ENCODE peak calls at places on chromosome 4, in seven cellular contexts. G is NCI-H774; K is stimulated activated CD4-positive, alpha-beta T cell treated with anti-CD3 and anti-CD28 coated beads, Interleukin-2, amount 100 ng/mL, for 48 hours; Z is activated CD8-positive, alpha-beta memory T cell treated with anti-CD3 and anti-CD28 coated beads for 48 hours; W is brain microvascular endothelial cell; Q is DMS 273 treated with DMSO at 0.1 percent for 48 hours; V is anterior cingulate cortex. U is an unnamed sample.

GRCh38 chr4:180999217-180999616 is 1244.0 kb upstream of the TENM3 start:
- DNase-seq in G (no peak), K (no peak), Z (no peak), W (no peak), Q (no peak), V (no peak), U (no peak)

GRCh38 chr4:177047851-177048174 is 255.1 kb upstream of the VEGFC start:
- DNase-seq in G (no peak), K (no peak), Z (no peak), W (no peak), Q (no peak), V (no peak), U (no peak)

GRCh38 chr4:125434136-125434535 is 119.4 kb downstream of the FAT4 start:
- DNase-seq in G (no peak), K (no peak), Z (no peak), W (no peak), Q (no peak), V (no peak), U (no peak)

GRCh38 chr4:45663495-45664148 is 460.2 kb downstream of the GABRG1 start:
- DNase-seq in G (no peak), K (no peak), Z (no peak), W (no peak), Q (no peak), V (no peak), U (no peak)

GRCh38 chr4:125314676-125315570 is at the start of gene FAT4:
- DNase-seq in G (peak), K (no peak), Z (no peak), W (peak), Q (peak), V (peak), U (peak)

GRCh38 chr4:88752076-88752463 is 54.4 kb upstream of the NAP1L5 start:
- DNase-seq in G (no peak), K (no peak), Z (no peak), W (no peak), Q (no peak), V (no peak), U (no peak)

GRCh38 chr4:125323547-125324100 is 8.9 kb downstream of the FAT4 start:
- DNase-seq in G (no peak), K (no peak), Z (no peak), W (peak), Q (no peak), V (no peak), U (no peak)

GRCh38 chr4:21728231-21728758 is 220.3 kb downstream of the KCNIP4 start:
- DNase-seq in G (no peak), K (no peak), Z (no peak), W (no peak), Q (no peak), V (no peak), U (no peak)

GRCh38 chr4:62398318-62398717 is 1198.2 kb downstream of the ADGRL3 start:
- DNase-seq in G (no peak), K (no peak), Z (no peak), W (no peak), Q (no peak), V (no peak), U (no peak)

GRCh38 chr4:38105475-38105874 is 145.3 kb downstream of the PTTG2 start:
- DNase-seq in G (peak), K (no peak), Z (no peak), W (no peak), Q (no peak), V (no peak), U (no peak)

GRCh38 chr4:185238261-185238681 is 28.9 kb downstream of the SNX25 start:
- DNase-seq in G (no peak), K (peak), Z (no peak), W (peak), Q (no peak), V (no peak), U (no peak)

GRCh38 chr4:86706923-86707597 is 112.9 kb downstream of the PTPN13 start:
- DNase-seq in G (no peak), K (no peak), Z (no peak), W (no peak), Q (no peak), V (no peak), U (no peak)

GRCh38 chr4:15677507-15677988 is 4.1 kb upstream of the FAM200B start:
- DNase-seq in G (no peak), K (no peak), Z (no peak), W (no peak), Q (no peak), V (no peak), U (no peak)

GRCh38 chr4:5863461-5864113 is 29.3 kb downstream of the CRMP1 start:
- DNase-seq in G (no peak), K (peak), Z (peak), W (peak), Q (no peak), V (no peak), U (no peak)

GRCh38 chr4:182749768-182750167 is 167.4 kb downstream of the DCTD start:
- DNase-seq in G (peak), K (no peak), Z (no peak), W (no peak), Q (no peak), V (no peak), U (no peak)

GRCh38 chr4:89879201-89879600 is 15.5 kb upstream of the MMRN1 start:
- DNase-seq in G (no peak), K (no peak), Z (no peak), W (no peak), Q (no peak), V (no peak), U (no peak)

GRCh38 chr4:11702886-11703555 is 274.3 kb upstream of the HS3ST1 start:
- DNase-seq in G (no peak), K (no peak), Z (no peak), W (no peak), Q (no peak), V (no peak), U (no peak)

GRCh38 chr4:25172964-25173917 is 13.0 kb upstream of the SEPSECS start:
- DNase-seq in G (no peak), K (no peak), Z (no peak), W (peak), Q (no peak), V (no peak), U (no peak)

GRCh38 chr4:128358231-128358902 is 70.8 kb upstream of the PGRMC2 start:
- DNase-seq in G (no peak), K (no peak), Z (no peak), W (peak), Q (no peak), V (no peak), U (no peak)

GRCh38 chr4:142548491-142548890 is 297.6 kb downstream of the INPP4B start:
- DNase-seq in G (no peak), K (no peak), Z (no peak), W (no peak), Q (no peak), V (no peak), U (no peak)

GRCh38 chr4:16226816-16227461 is 668 bp upstream of the TAPT1 start:
- DNase-seq in G (no peak), K (peak), Z (peak), W (peak), Q (no peak), V (peak), U (no peak)

GRCh38 chr4:7831330-7831729 is 108.3 kb downstream of the AFAP1 start:
- DNase-seq in G (no peak), K (peak), Z (no peak), W (peak), Q (peak), V (no peak), U (no peak)

GRCh38 chr4:73891739-73892405 is 22.7 kb downstream of the CXCL1 start:
- DNase-seq in G (no peak), K (no peak), Z (no peak), W (no peak), Q (no peak), V (no peak), U (no peak)

GRCh38 chr4:94641702-94642560 is 115.8 kb upstream of the BMPR1B start:
- DNase-seq in G (no peak), K (no peak), Z (no peak), W (no peak), Q (no peak), V (no peak), U (no peak)

GRCh38 chr4:3305610-3306371 is 13.0 kb downstream of the RGS12 start:
- DNase-seq in G (no peak), K (no peak), Z (no peak), W (no peak), Q (no peak), V (no peak), U (no peak)

GRCh38 chr4:19698961-19699360 is 552.7 kb upstream of the SLIT2 start:
- DNase-seq in G (no peak), K (no peak), Z (no peak), W (no peak), Q (no peak), V (no peak), U (no peak)